ENCODE peak calls at places on chromosome 20, in four cellular contexts. H, M, B and Q are unnamed samples.

GRCh38 chr20:58875111-58875510 is 22.6 kb downstream of the GNAS start:
- DNase-seq in H (no peak), B (no peak), M (no peak), Q (no peak)

GRCh38 chr20:48530957-48531356 is 296.8 kb downstream of the PREX1 start:
- DNase-seq in M (no peak), B (no peak), H (no peak), Q (peak; percentile 29)

GRCh38 chr20:2151805-2152727 is 50.4 kb downstream of the STK35 start:
- DNase-seq in H (no peak), M (no peak), B (no peak), Q (peak; percentile 81)

GRCh38 chr20:21702553-21703467 is 2.7 kb upstream of the PAX1 start:
- DNase-seq in H (peak; percentile 56), B (no peak), M (no peak), Q (peak; percentile 60)

GRCh38 chr20:881051-881820 is 34.9 kb downstream of the ANGPT4 start:
- DNase-seq in H (no peak), B (no peak), M (no peak), Q (peak; percentile 74)

GRCh38 chr20:3846740-3847418 is at the start of gene MAVS:
- DNase-seq in M (peak; percentile 51), B (peak; percentile 79), H (peak; percentile 90), Q (peak; percentile 79)

GRCh38 chr20:32993484-32994050 is 10.7 kb downstream of the SUN5 start:
- DNase-seq in B (no peak), H (no peak), M (no peak), Q (no peak)

GRCh38 chr20:12433724-12434123 is 516.0 kb downstream of the BTBD3 start:
- DNase-seq in M (no peak), H (no peak), B (no peak), Q (no peak)

GRCh38 chr20:43942213-43942590 is 27.6 kb downstream of the TOX2 start:
- DNase-seq in H (no peak), B (no peak), M (no peak), Q (no peak)

GRCh38 chr20:23414526-23415188 is 6.6 kb downstream of the NAPB start:
- DNase-seq in B (no peak), H (no peak), M (no peak), Q (no peak)

GRCh38 chr20:20395856-20396600 is 28.1 kb downstream of the INSM1 start:
- DNase-seq in H (no peak), B (no peak), M (no peak), Q (no peak)

GRCh38 chr20:46646659-46647380 is 4.4 kb downstream of the SLC13A3 start:
- DNase-seq in B (no peak), M (no peak), H (no peak), Q (no peak)

GRCh38 chr20:1254307-1254706 is 11.8 kb upstream of the SNPH start:
- DNase-seq in H (no peak), M (no peak), B (no peak), Q (no peak)

GRCh38 chr20:53656653-53657288 is 63.1 kb upstream of the ZNF217 start:
- DNase-seq in H (no peak), B (no peak), M (no peak), Q (no peak)
- H3K4me3 ChIP-seq in H (no peak overlapping the region), B (no peak overlapping the region), M (no peak overlapping the region), Q (no peak overlapping the region)

GRCh38 chr20:61989741-61990140 is 75.9 kb downstream of the TAF4 start:
- DNase-seq in H (no peak), B (no peak), M (no peak), Q (no peak)
- H3K36me3 ChIP-seq in H (peaks cover 74% of the 10 kb centered on the region), B (peaks cover 28% of the 10 kb centered on the region), M (peaks cover 12% of the 10 kb centered on the region), Q (peaks cover 50% of the 10 kb centered on the region)

DNA sequence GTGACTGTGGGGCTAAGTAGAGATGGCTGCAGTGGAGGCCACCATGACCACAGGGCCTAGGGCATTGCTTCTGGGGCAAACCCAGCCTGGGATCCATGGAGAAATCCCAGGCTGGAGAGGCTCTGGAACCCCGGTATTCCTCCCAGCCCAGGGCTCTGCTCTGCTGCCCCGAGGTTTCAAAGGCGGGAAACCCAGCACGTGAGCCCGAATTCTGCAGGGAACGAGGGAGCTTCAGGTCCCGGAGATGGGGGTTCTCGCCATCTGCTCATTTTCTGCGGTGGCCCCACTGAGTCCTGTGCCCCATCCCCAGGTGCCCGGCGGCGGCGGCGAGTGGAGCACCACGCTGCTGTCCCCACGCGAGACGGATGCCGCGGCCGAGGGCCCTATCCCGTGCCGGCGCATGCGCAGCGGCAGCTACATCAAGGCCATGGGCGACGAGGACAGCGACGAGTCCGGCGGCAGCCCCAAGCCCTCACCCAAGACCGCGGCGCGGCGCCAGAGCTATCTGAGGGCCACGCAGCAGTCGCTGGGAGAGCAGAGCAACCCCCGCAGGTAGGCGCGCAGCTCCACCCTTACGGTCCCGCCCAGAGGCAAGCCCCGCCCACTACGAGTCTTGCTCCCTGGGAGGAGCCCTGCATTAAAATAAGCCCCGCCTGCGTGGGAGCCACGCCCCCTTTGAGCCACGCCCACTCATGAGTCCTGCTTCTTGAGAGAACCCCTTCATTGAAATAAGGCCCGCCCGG is 105.3 kb upstream of the MYL9 start:
- DNase-seq in H (peak; percentile 81), B (peak; percentile 82), M (peak; percentile 87), Q (peak; percentile 59)
- H3K4me3 ChIP-seq in H (peak overlapping the region; percentile 62), B (peak overlapping the region; percentile 16), M (peak overlapping the region; percentile 51), Q (peak overlapping the region; percentile 14)

GRCh38 chr20:37357481-37358365 is 11.8 kb downstream of the SRC start:
- DNase-seq in B (no peak), M (no peak), H (no peak), Q (no peak)

GRCh38 chr20:37356961-37357371 is 11.0 kb downstream of the SRC start:
- DNase-seq in M (no peak), H (no peak), B (no peak), Q (no peak)

GRCh38 chr20:37359836-37360235 is 13.9 kb downstream of the SRC start:
- DNase-seq in B (no peak), H (no peak), M (no peak), Q (no peak)

GRCh38 chr20:37359331-37359730 is 13.4 kb downstream of the SRC start:
- DNase-seq in M (no peak), H (no peak), B (no peak), Q (no peak)

GRCh38 chr20:37358366-37359150 is 12.6 kb downstream of the SRC start:
- DNase-seq in H (peak; percentile 54), M (no peak), B (no peak), Q (no peak)
- H3K36me3 ChIP-seq in H (no peaks in the 10 kb centered on the region), M (no peaks in the 10 kb centered on the region), B (peaks cover 2% of the 10 kb centered on the region), Q (peaks cover 8% of the 10 kb centered on the region)

DNA sequence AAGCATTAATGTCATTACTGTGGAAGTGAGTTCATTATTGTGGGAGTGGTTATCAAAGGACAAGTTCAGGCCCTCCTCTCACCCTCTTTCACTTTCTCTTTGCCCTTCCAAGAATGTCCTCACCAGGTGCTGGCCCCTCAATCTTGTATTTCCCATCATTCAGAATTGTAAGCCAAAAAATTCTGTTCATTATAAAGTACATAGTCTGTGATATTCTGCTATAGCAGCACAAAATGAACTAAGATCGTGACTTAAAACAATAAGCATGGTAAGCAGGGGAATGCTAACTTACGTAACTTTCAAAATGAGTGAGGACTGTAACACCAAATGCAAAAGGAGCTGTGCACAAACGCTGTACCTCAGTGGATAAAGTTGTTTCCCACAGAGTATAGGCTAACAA is 515.7 kb upstream of the BTBD3 start:
- DNase-seq in H (no peak), M (no peak), B (no peak), Q (no peak)
- H3K4me3 ChIP-seq in H (no peak overlapping the region), M (no peak overlapping the region), B (no peak overlapping the region), Q (no peak overlapping the region)

DNA sequence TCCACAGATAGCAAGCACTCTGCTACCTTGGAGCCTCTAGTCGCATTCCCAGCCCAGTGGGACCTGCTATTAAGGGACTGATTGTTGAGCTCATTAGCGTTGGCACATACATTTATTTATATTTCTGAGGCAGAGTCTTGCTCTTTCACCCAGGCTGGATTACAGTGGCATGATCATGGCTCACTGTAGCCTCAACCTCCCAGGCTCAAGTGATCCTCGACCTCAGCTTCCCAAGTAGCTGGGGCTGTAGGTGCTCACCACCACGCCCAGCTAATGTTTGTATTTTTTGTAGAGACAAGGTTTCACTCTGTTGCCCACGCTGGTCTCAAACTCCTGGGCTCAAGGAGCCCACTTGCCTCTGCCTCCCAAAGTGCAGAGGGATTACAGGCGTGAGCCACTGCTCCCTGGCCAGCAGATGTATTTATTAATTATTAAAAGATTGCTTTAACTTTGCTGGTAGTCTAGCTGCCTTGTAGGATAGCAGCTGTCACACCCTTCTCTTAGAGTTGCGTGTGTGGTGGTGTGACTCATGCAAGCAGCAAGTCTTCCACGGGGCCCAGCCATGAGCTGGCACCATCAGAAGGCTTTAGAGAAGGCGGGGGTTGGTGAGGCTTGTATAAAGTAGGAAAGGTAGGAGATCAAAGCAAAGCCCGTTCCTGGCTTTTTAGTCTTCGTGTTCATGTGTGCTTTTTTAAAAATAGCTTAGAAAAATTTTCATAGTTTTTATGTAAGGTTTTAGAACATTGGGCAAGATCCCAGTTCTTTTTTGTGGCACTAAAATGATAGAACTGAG is 16.5 kb downstream of the ACTR5 start:
- DNase-seq in M (no peak), H (no peak), B (no peak), Q (peak; percentile 90)
- H3K36me3 ChIP-seq in M (peaks cover 18% of the 10 kb centered on the region), H (peaks cover 100% of the 10 kb centered on the region), B (peaks cover 19% of the 10 kb centered on the region), Q (peaks cover 24% of the 10 kb centered on the region)

DNA sequence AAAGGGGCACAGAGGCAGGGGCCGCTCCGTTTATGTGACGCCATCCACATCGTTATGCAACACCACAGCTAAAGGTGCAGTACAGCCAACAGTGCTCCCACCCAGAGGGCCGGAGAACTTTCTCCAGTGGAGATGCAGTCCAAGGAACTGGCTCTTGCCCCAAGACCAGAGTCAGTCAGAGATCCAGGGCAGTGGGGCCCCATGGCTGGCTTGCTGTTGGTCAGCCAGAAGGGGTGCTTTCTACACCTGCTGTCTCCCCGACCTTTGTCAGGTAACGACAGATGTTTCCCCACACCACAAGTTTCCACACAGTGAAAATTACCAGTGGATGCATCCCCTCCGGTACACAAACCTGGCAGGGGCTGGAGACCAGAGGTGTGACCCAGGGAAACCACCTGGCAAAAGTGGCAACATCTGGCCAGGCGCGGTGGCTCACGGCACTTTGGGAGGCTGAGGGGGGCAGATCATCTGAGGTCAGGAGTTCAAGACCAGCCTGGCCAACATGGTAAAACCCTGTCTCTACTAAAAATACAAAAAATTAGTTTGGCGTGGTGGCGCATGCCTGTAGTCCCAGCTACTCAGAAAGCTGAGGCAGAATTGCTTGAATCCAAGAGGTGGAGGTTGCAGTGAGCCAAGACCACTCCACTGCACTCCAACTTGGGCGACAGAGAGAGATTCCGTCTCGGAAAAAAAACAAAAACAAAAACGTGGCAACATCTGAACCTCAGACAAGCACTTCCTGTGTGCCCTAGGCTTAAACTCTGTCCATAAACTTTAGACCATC is 34.9 kb downstream of the UBE2V1 start:
- DNase-seq in H (no peak), M (no peak), B (no peak), Q (no peak)
- H3K4me3 ChIP-seq in H (no peak overlapping the region), M (no peak overlapping the region), B (no peak overlapping the region), Q (no peak overlapping the region)

DNA sequence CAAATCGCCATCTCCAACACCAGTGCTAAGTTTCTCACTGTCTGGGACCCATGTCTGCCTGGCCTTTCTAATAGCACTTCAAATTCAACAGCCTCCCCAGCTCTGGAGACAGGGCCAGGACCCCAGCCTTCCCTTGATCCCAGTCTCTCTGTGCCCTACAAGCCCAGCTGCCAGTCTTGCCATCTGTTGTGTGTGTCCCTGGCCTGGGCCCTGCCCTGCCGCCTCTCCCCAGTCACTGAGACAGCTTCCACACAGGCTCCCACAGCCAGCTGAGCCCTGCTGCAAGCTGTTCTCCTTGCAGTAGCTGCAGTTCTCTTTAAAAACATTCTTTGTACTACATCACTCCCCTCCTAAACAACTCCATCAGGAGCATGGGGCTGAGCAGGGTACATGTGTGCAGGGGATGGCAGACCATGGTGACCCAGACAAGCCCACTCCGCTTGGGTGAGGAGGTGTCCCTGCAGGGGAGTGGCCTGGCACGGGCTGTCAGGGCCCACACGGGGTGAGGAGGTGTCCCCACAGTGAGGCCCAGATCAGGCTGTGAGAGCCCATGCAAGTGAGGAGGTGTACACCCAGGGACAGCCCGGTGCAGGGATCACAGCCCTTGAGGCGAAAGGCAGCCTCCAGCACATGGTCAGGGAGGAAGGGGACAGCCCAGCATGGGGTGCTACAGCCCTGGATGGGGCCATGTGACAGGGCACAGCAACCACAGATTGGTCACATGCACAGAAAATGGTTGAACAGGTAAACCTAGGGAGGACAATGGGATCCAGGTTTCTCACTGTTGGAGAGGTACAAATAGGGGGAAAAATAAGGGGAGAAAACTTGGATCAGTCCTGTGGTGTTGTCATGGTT is 16.2 kb downstream of the CST7 start:
- DNase-seq in H (no peak), B (no peak), M (no peak), Q (no peak)
- H3K36me3 ChIP-seq in H (peaks cover 96% of the 10 kb centered on the region), B (peaks cover 24% of the 10 kb centered on the region), M (peaks cover 19% of the 10 kb centered on the region), Q (no peaks in the 10 kb centered on the region)